ENCODE peak calls at places on chromosomes 2 and 18, in ten cellular contexts. One of them, this sample, is unnamed.

GRCh38 chr18:36850527-36851201 is 21.7 kb downstream of the KIAA1328 start:
- DNase-seq in GM03348: peak; percentile 72
- DNase-seq in CD8-positive, alpha-beta memory T cell: no peak
- DNase-seq in tibial artery: no peak
- DNase-seq in AG20443: peak; percentile 67
- DNase-seq in NCI-H2029: no peak
- DNase-seq in lower lobe of right lung: no peak
- DNase-seq in RPMI7951: peak; percentile 86
- DNase-seq in fibroblast of lung: peak; percentile 81
- DNase-seq in fibroblast of pulmonary artery: peak; percentile 89
- DNase-seq in this sample: no peak

GRCh38 chr2:108236676-108237335 is 3.0 kb upstream of the SULT1C3 start:
- DNase-seq in tibial artery: no peak
- DNase-seq in GM03348: no peak
- DNase-seq in RPMI7951: no peak
- DNase-seq in fibroblast of lung: no peak
- DNase-seq in lower lobe of right lung: no peak
- DNase-seq in fibroblast of pulmonary artery: no peak
- DNase-seq in NCI-H2029: no peak
- DNase-seq in AG20443: no peak
- DNase-seq in CD8-positive, alpha-beta memory T cell: no peak
- DNase-seq in this sample: no peak

GRCh38 chr2:55862269-55862668 is 61.3 kb downstream of the EFEMP1 start:
- DNase-seq in AG20443: peak; percentile 73
- DNase-seq in NCI-H2029: no peak
- DNase-seq in GM03348: peak; percentile 70
- DNase-seq in fibroblast of pulmonary artery: peak; percentile 100
- DNase-seq in lower lobe of right lung: no peak
- DNase-seq in CD8-positive, alpha-beta memory T cell: no peak
- DNase-seq in tibial artery: peak; percentile 79
- DNase-seq in RPMI7951: peak; percentile 71
- DNase-seq in fibroblast of lung: peak; percentile 100
- DNase-seq in this sample: no peak

GRCh38 chr2:226208726-226209125 is 590.9 kb downstream of the IRS1 start:
- DNase-seq in lower lobe of right lung: no peak
- DNase-seq in AG20443: no peak
- DNase-seq in fibroblast of lung: peak; percentile 59
- DNase-seq in CD8-positive, alpha-beta memory T cell: no peak
- DNase-seq in fibroblast of pulmonary artery: peak; percentile 79
- DNase-seq in RPMI7951: no peak
- DNase-seq in GM03348: no peak
- DNase-seq in tibial artery: no peak
- DNase-seq in NCI-H2029: no peak
- DNase-seq in this sample: no peak

GRCh38 chr2:215917953-215918620 is 95.3 kb downstream of the MREG start:
- DNase-seq in RPMI7951: peak; percentile 95
- DNase-seq in NCI-H2029: no peak
- DNase-seq in AG20443: peak; percentile 56
- DNase-seq in lower lobe of right lung: no peak
- DNase-seq in fibroblast of lung: peak; percentile 35
- DNase-seq in CD8-positive, alpha-beta memory T cell: no peak
- DNase-seq in tibial artery: no peak
- DNase-seq in GM03348: no peak
- DNase-seq in fibroblast of pulmonary artery: peak; percentile 29
- DNase-seq in this sample: peak; percentile 11

GRCh38 chr2:240245706-240246105 is 105.2 kb upstream of the OTOS start:
- DNase-seq in fibroblast of pulmonary artery: no peak
- DNase-seq in CD8-positive, alpha-beta memory T cell: no peak
- DNase-seq in lower lobe of right lung: peak; percentile 39
- DNase-seq in tibial artery: peak; percentile 91
- DNase-seq in NCI-H2029: no peak
- DNase-seq in AG20443: peak; percentile 1
- DNase-seq in fibroblast of lung: peak; percentile 72
- DNase-seq in RPMI7951: peak; percentile 16
- DNase-seq in GM03348: peak; percentile 3
- DNase-seq in this sample: no peak

GRCh38 chr2:190867832-190868231 is 12.8 kb upstream of the GLS start:
- DNase-seq in GM03348: no peak
- DNase-seq in CD8-positive, alpha-beta memory T cell: no peak
- DNase-seq in AG20443: no peak
- DNase-seq in lower lobe of right lung: no peak
- DNase-seq in tibial artery: no peak
- DNase-seq in fibroblast of pulmonary artery: no peak
- DNase-seq in RPMI7951: no peak
- DNase-seq in NCI-H2029: no peak
- DNase-seq in fibroblast of lung: no peak
- DNase-seq in this sample: no peak

GRCh38 chr18:27263369-27263768 is 78.3 kb upstream of the CHST9 start:
- DNase-seq in fibroblast of pulmonary artery: no peak
- DNase-seq in tibial artery: no peak
- DNase-seq in lower lobe of right lung: no peak
- DNase-seq in NCI-H2029: no peak
- DNase-seq in fibroblast of lung: no peak
- DNase-seq in AG20443: no peak
- DNase-seq in CD8-positive, alpha-beta memory T cell: no peak
- DNase-seq in GM03348: no peak
- DNase-seq in RPMI7951: no peak
- DNase-seq in this sample: no peak

GRCh38 chr18:8507881-8508280 is 101.4 kb upstream of the RAB12 start:
- DNase-seq in RPMI7951: no peak
- DNase-seq in AG20443: no peak
- DNase-seq in CD8-positive, alpha-beta memory T cell: no peak
- DNase-seq in fibroblast of lung: peak; percentile 10
- DNase-seq in tibial artery: no peak
- DNase-seq in lower lobe of right lung: no peak
- DNase-seq in GM03348: no peak
- DNase-seq in NCI-H2029: no peak
- DNase-seq in fibroblast of pulmonary artery: no peak
- DNase-seq in this sample: no peak

GRCh38 chr2:15738965-15739364 is 147.3 kb downstream of the DDX1 start:
- DNase-seq in NCI-H2029: no peak
- DNase-seq in CD8-positive, alpha-beta memory T cell: no peak
- DNase-seq in tibial artery: no peak
- DNase-seq in fibroblast of lung: no peak
- DNase-seq in fibroblast of pulmonary artery: no peak
- DNase-seq in RPMI7951: no peak
- DNase-seq in GM03348: no peak
- DNase-seq in AG20443: no peak
- DNase-seq in lower lobe of right lung: no peak
- DNase-seq in this sample: no peak

GRCh38 chr2:130754811-130755210 is 529 bp upstream of the AMER3 start:
- DNase-seq in NCI-H2029: no peak
- DNase-seq in fibroblast of pulmonary artery: no peak
- DNase-seq in GM03348: no peak
- DNase-seq in CD8-positive, alpha-beta memory T cell: no peak
- DNase-seq in tibial artery: no peak
- DNase-seq in AG20443: no peak
- DNase-seq in lower lobe of right lung: no peak
- DNase-seq in fibroblast of lung: no peak
- DNase-seq in RPMI7951: no peak
- DNase-seq in this sample: no peak

GRCh38 chr18:48804856-48805610 is 145.7 kb downstream of the SMAD7 start:
- DNase-seq in AG20443: no peak
- DNase-seq in GM03348: no peak
- DNase-seq in NCI-H2029: no peak
- DNase-seq in RPMI7951: no peak
- DNase-seq in tibial artery: peak; percentile 53
- DNase-seq in fibroblast of pulmonary artery: no peak
- DNase-seq in lower lobe of right lung: peak; percentile 30
- DNase-seq in CD8-positive, alpha-beta memory T cell: no peak
- DNase-seq in fibroblast of lung: no peak
- DNase-seq in this sample: no peak

GRCh38 chr2:223260681-223261080 is 208.7 kb downstream of the KCNE4 start:
- DNase-seq in fibroblast of pulmonary artery: peak; percentile 44
- DNase-seq in lower lobe of right lung: no peak
- DNase-seq in NCI-H2029: no peak
- DNase-seq in RPMI7951: peak; percentile 39
- DNase-seq in tibial artery: no peak
- DNase-seq in AG20443: no peak
- DNase-seq in CD8-positive, alpha-beta memory T cell: no peak
- DNase-seq in GM03348: peak; percentile 42
- DNase-seq in fibroblast of lung: no peak
- DNase-seq in this sample: no peak

GRCh38 chr2:130987519-130988425 is 105.5 kb downstream of the FAM168B start:
- DNase-seq in CD8-positive, alpha-beta memory T cell: no peak
- DNase-seq in fibroblast of pulmonary artery: no peak
- DNase-seq in NCI-H2029: peak; percentile 54
- DNase-seq in GM03348: no peak
- DNase-seq in fibroblast of lung: no peak
- DNase-seq in AG20443: no peak
- DNase-seq in lower lobe of right lung: no peak
- DNase-seq in RPMI7951: no peak
- DNase-seq in tibial artery: no peak
- DNase-seq in this sample: no peak

GRCh38 chr2:241011296-241011600 is 12.8 kb downstream of the SNED1 start:
- DNase-seq in fibroblast of lung: no peak
- DNase-seq in tibial artery: no peak
- DNase-seq in fibroblast of pulmonary artery: no peak
- DNase-seq in NCI-H2029: no peak
- DNase-seq in CD8-positive, alpha-beta memory T cell: no peak
- DNase-seq in GM03348: no peak
- DNase-seq in AG20443: no peak
- DNase-seq in RPMI7951: no peak
- DNase-seq in lower lobe of right lung: no peak
- DNase-seq in this sample: no peak

GRCh38 chr2:79757526-79757925 is 244.7 kb downstream of the CTNNA2 start:
- DNase-seq in AG20443: no peak
- DNase-seq in GM03348: no peak
- DNase-seq in lower lobe of right lung: no peak
- DNase-seq in RPMI7951: no peak
- DNase-seq in fibroblast of pulmonary artery: no peak
- DNase-seq in CD8-positive, alpha-beta memory T cell: no peak
- DNase-seq in fibroblast of lung: no peak
- DNase-seq in NCI-H2029: no peak
- DNase-seq in tibial artery: no peak
- DNase-seq in this sample: no peak

GRCh38 chr2:151071382-151071781 is 190.3 kb downstream of the RBM43 start:
- DNase-seq in AG20443: peak; percentile 50
- DNase-seq in NCI-H2029: no peak
- DNase-seq in GM03348: peak; percentile 60
- DNase-seq in fibroblast of pulmonary artery: peak; percentile 82
- DNase-seq in fibroblast of lung: peak; percentile 58
- DNase-seq in tibial artery: no peak
- DNase-seq in CD8-positive, alpha-beta memory T cell: no peak
- DNase-seq in lower lobe of right lung: no peak
- DNase-seq in RPMI7951: peak; percentile 10
- DNase-seq in this sample: no peak

GRCh38 chr2:63790491-63790890 is 51.2 kb upstream of the UGP2 start:
- DNase-seq in NCI-H2029: no peak
- DNase-seq in lower lobe of right lung: no peak
- DNase-seq in GM03348: no peak
- DNase-seq in CD8-positive, alpha-beta memory T cell: no peak
- DNase-seq in fibroblast of lung: peak; percentile 35
- DNase-seq in tibial artery: no peak
- DNase-seq in AG20443: no peak
- DNase-seq in fibroblast of pulmonary artery: peak; percentile 37
- DNase-seq in RPMI7951: peak; percentile 8
- DNase-seq in this sample: no peak

GRCh38 chr18:74005320-74006110 is 142.1 kb downstream of the FBXO15 start:
- DNase-seq in NCI-H2029: no peak
- DNase-seq in CD8-positive, alpha-beta memory T cell: no peak
- DNase-seq in GM03348: no peak
- DNase-seq in fibroblast of pulmonary artery: no peak
- DNase-seq in fibroblast of lung: no peak
- DNase-seq in tibial artery: no peak
- DNase-seq in RPMI7951: no peak
- DNase-seq in lower lobe of right lung: no peak
- DNase-seq in AG20443: no peak
- DNase-seq in this sample: peak; percentile 5

GRCh38 chr2:168434164-168434563 is 21.9 kb upstream of the CERS6 start:
- DNase-seq in fibroblast of lung: no peak
- DNase-seq in NCI-H2029: peak; percentile 55
- DNase-seq in fibroblast of pulmonary artery: peak; percentile 11
- DNase-seq in CD8-positive, alpha-beta memory T cell: no peak
- DNase-seq in GM03348: no peak
- DNase-seq in lower lobe of right lung: no peak
- DNase-seq in AG20443: no peak
- DNase-seq in tibial artery: no peak
- DNase-seq in RPMI7951: peak; percentile 10
- DNase-seq in this sample: no peak

GRCh38 chr18:58669731-58670379 is 1.4 kb upstream of the MALT1 start:
- DNase-seq in GM03348: no peak
- DNase-seq in lower lobe of right lung: no peak
- DNase-seq in NCI-H2029: peak; percentile 94
- DNase-seq in CD8-positive, alpha-beta memory T cell: no peak
- DNase-seq in fibroblast of pulmonary artery: peak; percentile 17
- DNase-seq in tibial artery: no peak
- DNase-seq in RPMI7951: peak; percentile 71
- DNase-seq in fibroblast of lung: peak; percentile 25
- DNase-seq in AG20443: no peak
- DNase-seq in this sample: no peak

GRCh38 chr2:39715822-39716221 is 50.1 kb downstream of the TMEM178A start:
- DNase-seq in tibial artery: no peak
- DNase-seq in CD8-positive, alpha-beta memory T cell: no peak
- DNase-seq in NCI-H2029: no peak
- DNase-seq in GM03348: no peak
- DNase-seq in RPMI7951: no peak
- DNase-seq in fibroblast of lung: no peak
- DNase-seq in AG20443: no peak
- DNase-seq in lower lobe of right lung: no peak
- DNase-seq in fibroblast of pulmonary artery: no peak
- DNase-seq in this sample: no peak

GRCh38 chr2:158339513-158339912 is 117.0 kb downstream of the CCDC148 start:
- DNase-seq in fibroblast of pulmonary artery: no peak
- DNase-seq in lower lobe of right lung: no peak
- DNase-seq in GM03348: no peak
- DNase-seq in AG20443: no peak
- DNase-seq in CD8-positive, alpha-beta memory T cell: no peak
- DNase-seq in fibroblast of lung: no peak
- DNase-seq in NCI-H2029: no peak
- DNase-seq in RPMI7951: no peak
- DNase-seq in tibial artery: no peak
- DNase-seq in this sample: no peak

GRCh38 chr2:148650881-148651280 is 6.3 kb downstream of the EPC2 start:
- DNase-seq in NCI-H2029: no peak
- DNase-seq in fibroblast of pulmonary artery: no peak
- DNase-seq in GM03348: no peak
- DNase-seq in fibroblast of lung: no peak
- DNase-seq in tibial artery: no peak
- DNase-seq in CD8-positive, alpha-beta memory T cell: no peak
- DNase-seq in AG20443: no peak
- DNase-seq in RPMI7951: no peak
- DNase-seq in lower lobe of right lung: no peak
- DNase-seq in this sample: no peak

GRCh38 chr2:227592694-227593387 is 5.9 kb upstream of the SCYGR2 start:
- DNase-seq in RPMI7951: no peak
- DNase-seq in AG20443: no peak
- DNase-seq in CD8-positive, alpha-beta memory T cell: no peak
- DNase-seq in lower lobe of right lung: no peak
- DNase-seq in fibroblast of pulmonary artery: no peak
- DNase-seq in tibial artery: no peak
- DNase-seq in fibroblast of lung: peak; percentile 6
- DNase-seq in GM03348: no peak
- DNase-seq in NCI-H2029: no peak
- DNase-seq in this sample: no peak

GRCh38 chr2:56531668-56532420 is 348.1 kb downstream of the CCDC85A start:
- DNase-seq in fibroblast of lung: no peak
- DNase-seq in NCI-H2029: no peak
- DNase-seq in tibial artery: no peak
- DNase-seq in CD8-positive, alpha-beta memory T cell: no peak
- DNase-seq in AG20443: no peak
- DNase-seq in RPMI7951: no peak
- DNase-seq in lower lobe of right lung: no peak
- DNase-seq in fibroblast of pulmonary artery: peak; percentile 21
- DNase-seq in GM03348: peak; percentile 11
- DNase-seq in this sample: no peak

GRCh38 chr2:233178994-233179847 is 72.3 kb upstream of the ATG16L1 start:
- DNase-seq in fibroblast of pulmonary artery: no peak
- DNase-seq in AG20443: no peak
- DNase-seq in NCI-H2029: no peak
- DNase-seq in CD8-positive, alpha-beta memory T cell: no peak
- DNase-seq in lower lobe of right lung: no peak
- DNase-seq in RPMI7951: peak; percentile 87
- DNase-seq in tibial artery: no peak
- DNase-seq in GM03348: no peak
- DNase-seq in fibroblast of lung: no peak
- DNase-seq in this sample: no peak

GRCh38 chr2:63301481-63301880 is 250.9 kb downstream of the OTX1 start:
- DNase-seq in fibroblast of lung: no peak
- DNase-seq in RPMI7951: peak; percentile 3
- DNase-seq in lower lobe of right lung: no peak
- DNase-seq in fibroblast of pulmonary artery: no peak
- DNase-seq in AG20443: no peak
- DNase-seq in GM03348: no peak
- DNase-seq in NCI-H2029: no peak
- DNase-seq in tibial artery: no peak
- DNase-seq in CD8-positive, alpha-beta memory T cell: no peak
- DNase-seq in this sample: no peak